ENCODE peak calls at places on chromosomes 16 and 17, in four cellular contexts. I is cardiac muscle cell, T is heart right ventricle, C is germinal center. X is an unnamed sample.

GRCh38 chr17:17151962-17152361 is 54.2 kb downstream of the PLD6 start:
- DNase-seq in C (no peak), I (peak; percentile 94), T (peak; percentile 85), X (peak; percentile 60)

GRCh38 chr17:6815775-6816174 is 15.8 kb downstream of the TEKT1 start:
- DNase-seq in I (no peak), C (no peak), T (no peak), X (no peak)

GRCh38 chr16:17945080-17945601 is 391.4 kb downstream of the NPIPA8 start:
- DNase-seq in C (no peak), T (no peak), I (no peak), X (no peak)

GRCh38 chr16:30621765-30622164 is 11.6 kb upstream of the ZNF689 start:
- DNase-seq in T (no peak), I (no peak), C (no peak), X (no peak)

GRCh38 chr16:12332553-12332952 is 356.0 kb downstream of the SNX29 start:
- DNase-seq in T (no peak), I (no peak), C (no peak), X (no peak)

GRCh38 chr17:1039511-1040215 is 42.7 kb downstream of the TIMM22 start:
- DNase-seq in I (peak; percentile 12), T (peak; percentile 82), C (no peak), X (no peak)

GRCh38 chr17:4555863-4556646 is 871 bp upstream of the MYBBP1A start:
- DNase-seq in I (no peak), C (peak; percentile 30), T (no peak), X (no peak)

GRCh38 chr17:82507631-82508175 is 11.8 kb upstream of the FOXK2 start:
- DNase-seq in C (no peak), T (no peak), I (no peak), X (no peak)

GRCh38 chr17:58007781-58008706 is 998 bp upstream of the SRSF1 start:
- DNase-seq in C (no peak), T (no peak), I (no peak), X (no peak)

GRCh38 chr17:27259356-27259755 is 34.6 kb upstream of the WSB1 start:
- DNase-seq in C (no peak), T (no peak), I (no peak), X (no peak)

GRCh38 chr17:2423271-2423670 is 22.4 kb upstream of the MNT start:
- DNase-seq in I (no peak), T (no peak), C (no peak), X (no peak)